ENCODE peak calls at places on chromosomes 6 and 20, in eight cellular contexts. U, F, O, E, D, R, Q and N are unnamed samples.

GRCh38 chr6:67541591-67541990 is 1093.5 kb upstream of the ADGRB3 start:
- DNase-seq in U (no peak), F (no peak), O (no peak), E (no peak), D (no peak), R (no peak), Q (peak; percentile 25), N (no peak)

GRCh38 chr6:150325093-150325772 is 43.6 kb upstream of the IYD start:
- DNase-seq in U (peak; percentile 35), F (no peak), O (no peak), E (no peak), D (no peak), R (no peak), Q (no peak), N (no peak)

GRCh38 chr20:44962483-44962882 is 2.3 kb upstream of the TOMM34 start:
- DNase-seq in U (no peak), F (no peak), O (no peak), E (no peak), D (no peak), R (no peak), Q (no peak), N (no peak)

GRCh38 chr6:39430968-39431523 is 108.5 kb upstream of the KCNK16 start:
- DNase-seq in U (no peak), F (no peak), O (no peak), E (peak; percentile 71), D (no peak), R (peak; percentile 90), Q (peak; percentile 31), N (peak; percentile 82)

GRCh38 chr6:31158140-31158862 is at the start of gene TCF19:
- DNase-seq in U (peak; percentile 91), F (peak; percentile 100), O (peak; percentile 97), E (peak; percentile 99), D (peak; percentile 99), R (peak; percentile 100), Q (peak; percentile 99), N (peak; percentile 98)

GRCh38 chr6:136890986-136891385 is 31.1 kb upstream of the SLC35D3 start:
- DNase-seq in U (no peak), F (no peak), O (no peak), E (no peak), D (no peak), R (no peak), Q (no peak), N (no peak)

GRCh38 chr6:57198926-57199636 is 23.0 kb downstream of the RAB23 start:
- DNase-seq in U (no peak), F (no peak), O (no peak), E (no peak), D (peak; percentile 29), R (no peak), Q (peak; percentile 80), N (no peak)

GRCh38 chr20:4573564-4574355 is 147.9 kb upstream of the PRND start:
- DNase-seq in U (peak; percentile 92), F (no peak), O (no peak), E (no peak), D (no peak), R (peak; percentile 39), Q (peak; percentile 72), N (no peak)

GRCh38 chr6:125749864-125750691 is 646 bp downstream of the HEY2 start:
- DNase-seq in U (no peak), F (no peak), O (no peak), E (no peak), D (no peak), R (no peak), Q (no peak), N (no peak)

GRCh38 chr6:13419422-13419821 is 68.0 kb downstream of the GFOD1 start:
- DNase-seq in U (no peak), F (no peak), O (no peak), E (no peak), D (no peak), R (no peak), Q (no peak), N (no peak)

GRCh38 chr6:56314683-56315523 is 67.5 kb upstream of the COL21A1 start:
- DNase-seq in U (no peak), F (no peak), O (no peak), E (no peak), D (no peak), R (no peak), Q (peak; percentile 39), N (no peak)

GRCh38 chr6:157634566-157634965 is 188.5 kb upstream of the SNX9 start:
- DNase-seq in U (no peak), F (no peak), O (no peak), E (no peak), D (peak; percentile 14), R (no peak), Q (no peak), N (no peak)

GRCh38 chr6:16238658-16239089 is 287 bp downstream of the GMPR start:
- DNase-seq in U (no peak), F (no peak), O (no peak), E (no peak), D (no peak), R (no peak), Q (no peak), N (no peak)

GRCh38 chr6:47733879-47734558 is 35.6 kb downstream of the ADGRF4 start:
- DNase-seq in U (no peak), F (no peak), O (no peak), E (no peak), D (no peak), R (no peak), Q (peak; percentile 18), N (no peak)

GRCh38 chr6:86936834-86937218 is 502 bp upstream of the HTR1E start:
- DNase-seq in U (no peak), F (no peak), O (peak; percentile 83), E (no peak), D (peak; percentile 83), R (no peak), Q (no peak), N (no peak)

GRCh38 chr6:90286884-90287488 is 9.7 kb downstream of the BACH2 start:
- DNase-seq in U (no peak), F (peak; percentile 53), O (peak; percentile 62), E (no peak), D (no peak), R (no peak), Q (peak; percentile 29), N (no peak)

DNA sequence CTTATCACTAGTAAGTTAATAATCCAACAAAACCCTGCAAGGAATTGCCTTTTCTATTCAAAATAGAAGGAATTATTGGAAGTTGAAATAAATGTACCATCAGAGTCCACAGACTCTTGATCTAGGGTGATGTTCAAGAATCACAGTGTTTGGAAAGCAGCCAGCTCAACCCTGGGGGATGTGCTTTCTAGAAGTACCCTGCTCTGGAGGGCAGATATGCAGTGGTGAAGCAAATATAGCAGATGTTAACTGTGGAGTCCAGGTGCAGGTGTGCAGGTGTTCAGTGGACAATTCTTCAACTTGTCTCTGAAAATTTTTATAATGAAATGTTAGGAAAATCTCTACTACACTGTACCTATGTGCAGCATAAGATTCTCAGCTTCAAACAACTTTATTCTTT is 9.1 kb upstream of the INSM1 start:
- DNase-seq in U (no peak), F (no peak), O (no peak), E (no peak), D (no peak), R (no peak), Q (no peak), N (no peak)
- H3K27me3 ChIP-seq in U (peaks cover 29% of the 10 kb centered on the region), F (peaks cover 5% of the 10 kb centered on the region), O (peaks cover 22% of the 10 kb centered on the region), E (peaks cover 28% of the 10 kb centered on the region), D (no peaks in the 10 kb centered on the region), R (peaks cover 5% of the 10 kb centered on the region), Q (peaks cover 32% of the 10 kb centered on the region), N (no peaks in the 10 kb centered on the region)

GRCh38 chr6:6837541-6838080 is 249.1 kb downstream of the LY86 start:
- DNase-seq in U (no peak), F (no peak), O (no peak), E (no peak), D (no peak), R (no peak), Q (no peak), N (no peak)

GRCh38 chr6:6834356-6835342 is 246.1 kb downstream of the LY86 start:
- DNase-seq in U (no peak), F (no peak), O (no peak), E (peak; percentile 61), D (no peak), R (no peak), Q (no peak), N (no peak)

GRCh38 chr6:6840831-6841263 is 252.3 kb downstream of the LY86 start:
- DNase-seq in U (no peak), F (no peak), O (no peak), E (no peak), D (no peak), R (no peak), Q (no peak), N (no peak)

GRCh38 chr6:6832439-6832838 is 243.9 kb downstream of the LY86 start:
- DNase-seq in U (no peak), F (no peak), O (no peak), E (no peak), D (no peak), R (no peak), Q (no peak), N (no peak)

DNA sequence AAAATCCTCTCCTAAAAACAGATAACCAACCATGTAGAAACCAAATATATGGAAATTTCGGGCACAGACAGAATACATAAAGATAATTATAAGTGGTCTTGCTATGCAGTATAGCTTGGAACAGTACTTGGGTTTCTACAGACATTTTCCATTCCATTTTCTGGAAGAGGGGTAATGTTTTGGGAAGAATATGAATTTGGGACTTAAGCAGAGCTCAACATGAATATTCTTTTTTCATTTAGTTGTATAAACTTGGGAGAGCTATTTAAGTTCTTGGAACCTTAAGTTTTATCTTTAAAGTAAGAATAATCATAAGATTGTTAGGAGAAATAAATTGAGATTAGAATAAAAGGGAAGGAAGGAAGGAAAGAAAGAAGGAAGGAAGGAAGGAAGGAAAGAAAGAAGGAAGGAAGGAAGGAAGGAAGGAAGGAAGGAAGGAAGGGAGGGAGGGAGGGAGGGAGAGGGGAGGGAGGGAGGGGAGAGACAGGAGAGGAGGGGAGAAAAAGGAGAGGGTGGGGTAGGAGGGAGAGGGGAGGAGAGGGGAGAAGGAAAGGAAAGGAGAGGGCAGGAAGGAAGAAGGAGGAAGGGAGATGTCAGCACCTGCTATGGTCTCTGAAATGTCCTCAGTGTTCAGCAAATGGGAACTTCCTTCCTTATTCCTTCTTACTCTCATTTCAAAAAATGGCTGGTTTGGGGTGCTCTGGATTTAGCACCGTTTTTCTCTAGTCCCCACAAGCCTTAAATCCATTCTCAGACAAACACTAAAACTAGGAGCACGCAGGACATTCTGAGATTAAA is 248.3 kb downstream of the LY86 start:
- DNase-seq in U (no peak), F (no peak), O (no peak), E (no peak), D (no peak), R (no peak), Q (no peak), N (no peak)
- H3K27me3 ChIP-seq in U (peaks cover 2% of the 10 kb centered on the region), F (no peaks in the 10 kb centered on the region), O (no peaks in the 10 kb centered on the region), E (no peaks in the 10 kb centered on the region), D (no peaks in the 10 kb centered on the region), R (no peaks in the 10 kb centered on the region), Q (peaks cover 9% of the 10 kb centered on the region), N (peaks cover 2% of the 10 kb centered on the region)

GRCh38 chr6:133894369-133894768 is 5.5 kb downstream of the TCF21 start:
- DNase-seq in U (no peak), F (no peak), O (no peak), E (no peak), D (no peak), R (no peak), Q (no peak), N (no peak)
- H3K27me3 ChIP-seq in U (peaks cover 49% of the 10 kb centered on the region), F (peaks cover 48% of the 10 kb centered on the region), O (peaks cover 68% of the 10 kb centered on the region), E (peaks cover 89% of the 10 kb centered on the region), D (peaks cover 35% of the 10 kb centered on the region), R (peaks cover 13% of the 10 kb centered on the region), Q (peaks cover 82% of the 10 kb centered on the region), N (peaks cover 97% of the 10 kb centered on the region)

DNA sequence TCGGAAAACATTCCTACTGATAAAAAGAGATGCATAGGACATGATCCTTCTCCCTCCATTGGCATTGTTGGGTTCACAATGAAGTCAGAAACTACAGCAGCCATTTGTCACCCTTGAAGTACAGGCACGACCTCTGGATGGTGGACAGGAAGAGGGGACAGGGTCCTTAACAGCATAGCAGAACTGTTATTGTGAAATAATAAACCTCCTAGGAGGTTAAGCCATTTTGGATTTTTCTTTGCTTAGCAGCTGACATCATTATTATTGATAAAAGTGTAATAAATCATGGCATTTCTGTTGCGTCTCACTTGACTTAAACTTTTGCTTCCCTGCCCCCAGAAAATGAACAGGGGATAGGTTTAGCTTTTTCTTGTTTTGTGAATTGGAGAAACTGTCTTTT is 134.3 kb upstream of the SASH1 start:
- DNase-seq in U (no peak), F (no peak), O (no peak), E (no peak), D (no peak), R (no peak), Q (no peak), N (no peak)
- H3K27me3 ChIP-seq in U (no peaks in the 10 kb centered on the region), F (no peaks in the 10 kb centered on the region), O (no peaks in the 10 kb centered on the region), E (no peaks in the 10 kb centered on the region), D (no peaks in the 10 kb centered on the region), R (no peaks in the 10 kb centered on the region), Q (no peaks in the 10 kb centered on the region), N (no peaks in the 10 kb centered on the region)